ENCODE peak calls at places on chromosomes 5 and 9, in nine cellular contexts. U is psoas muscle; Y is DND-41; Z is mucosa of descending colon; F is upper lobe of right lung; A is mesendoderm; C is upper lobe of left lung; S is aorta; B is CD4-positive, CD25-positive, alpha-beta regulatory T cell. E is an unnamed sample.
A peak's percentile ranks its signal among the peaks of the same experiment; 100 is the strongest.

GRCh38 chr5:96852769-96853168 is 23.5 kb upstream of the ERAP2 start:
- DNase-seq in S (no peak), Z (no peak), A (no peak), U (no peak), C (no peak), B (no peak), F (no peak), Y (no peak), E (no peak)

GRCh38 chr9:96219615-96220257 is 82.2 kb downstream of the HSD17B3 start:
- DNase-seq in Z (peak; percentile 55), S (peak; percentile 65), Y (no peak), B (no peak), U (peak; percentile 77), F (peak; percentile 75), C (peak; percentile 50), A (peak; percentile 62), E (no peak)

GRCh38 chr5:89546658-89547057 is 663.7 kb upstream of the MEF2C start:
- DNase-seq in F (no peak), Y (no peak), B (no peak), U (no peak), Z (no peak), C (no peak), S (no peak), A (no peak), E (no peak)

GRCh38 chr9:99105152-99106043 is 485 bp downstream of the TGFBR1 start:
- DNase-seq in A (peak; percentile 58), Z (peak; percentile 92), C (peak; percentile 90), B (peak; percentile 48), Y (peak; percentile 49), F (peak; percentile 95), S (peak; percentile 91), U (peak; percentile 90), E (peak; percentile 66)

GRCh38 chr5:54524082-54524481 is 6.5 kb downstream of the SNX18 start:
- DNase-seq in Z (no peak), F (no peak), C (no peak), A (no peak), B (no peak), Y (no peak), S (no peak), U (no peak), E (no peak)

GRCh38 chr5:127041571-127041970 is 11.2 kb upstream of the MARCHF3 start:
- DNase-seq in S (no peak), F (no peak), Z (no peak), Y (no peak), A (no peak), B (no peak), U (no peak), C (no peak), E (no peak)

GRCh38 chr5:3010953-3011763 is 259.7 kb upstream of the IRX2 start:
- DNase-seq in U (no peak), Z (no peak), Y (peak; percentile 13), C (no peak), F (no peak), A (no peak), B (no peak), S (no peak), E (no peak)

GRCh38 chr9:134535171-134535570 is 106.4 kb upstream of the COL5A1 start:
- DNase-seq in A (no peak), S (no peak), B (no peak), Z (no peak), F (no peak), C (no peak), U (no peak), Y (no peak), E (no peak)

GRCh38 chr9:76369583-76369982 is 24.6 kb downstream of the RFK start:
- DNase-seq in C (peak; percentile 30), A (peak; percentile 31), U (no peak), S (no peak), F (no peak), Y (peak; percentile 7), B (no peak), Z (no peak), E (peak; percentile 94)

GRCh38 chr9:95822583-95823431 is 52.7 kb upstream of the ERCC6L2 start:
- DNase-seq in U (no peak), C (no peak), Y (no peak), F (no peak), B (no peak), S (no peak), Z (no peak), A (no peak), E (peak; percentile 24)

GRCh38 chr9:90966475-90967150 is 165.0 kb downstream of the SYK start:
- DNase-seq in U (no peak), Z (no peak), Y (no peak), A (no peak), C (no peak), S (no peak), B (no peak), F (no peak), E (no peak)

GRCh38 chr5:116137544-116138378 is 52.9 kb downstream of the COMMD10 start:
- DNase-seq in C (no peak), Y (no peak), A (peak; percentile 66), Z (no peak), U (no peak), F (no peak), B (no peak), S (no peak), E (peak; percentile 82)

GRCh38 chr9:124149992-124150391 is 107.8 kb upstream of the NEK6 start:
- DNase-seq in S (no peak), F (no peak), U (no peak), Y (no peak), A (peak; percentile 61), B (no peak), C (no peak), Z (no peak), E (peak; percentile 59)

GRCh38 chr9:134396258-134396742 is 70.0 kb downstream of the RXRA start:
- DNase-seq in C (peak; percentile 72), Z (peak; percentile 83), B (peak; percentile 42), S (no peak), A (no peak), F (no peak), U (no peak), Y (peak; percentile 87), E (no peak)

GRCh38 chr9:37410969-37411785 is 11.3 kb upstream of the GRHPR start:
- DNase-seq in B (no peak), U (no peak), A (peak; percentile 49), Y (no peak), Z (no peak), F (no peak), S (peak; percentile 45), C (no peak), E (no peak)

GRCh38 chr9:135046156-135047025 is 41.1 kb upstream of the OLFM1 start:
- DNase-seq in B (no peak), Y (no peak), A (no peak), S (no peak), F (no peak), U (no peak), Z (peak; percentile 35), C (peak; percentile 7), E (no peak)

GRCh38 chr9:125272697-125273096 is 11.1 kb downstream of the GAPVD1 start:
- DNase-seq in A (no peak), C (no peak), S (no peak), B (no peak), Y (no peak), F (no peak), U (no peak), Z (no peak), E (no peak)

GRCh38 chr5:1945606-1946005 is 62.9 kb upstream of the IRX4 start:
- DNase-seq in Z (no peak), A (no peak), C (no peak), B (no peak), Y (no peak), S (no peak), F (peak; percentile 45), U (peak; percentile 41), E (no peak)

DNA sequence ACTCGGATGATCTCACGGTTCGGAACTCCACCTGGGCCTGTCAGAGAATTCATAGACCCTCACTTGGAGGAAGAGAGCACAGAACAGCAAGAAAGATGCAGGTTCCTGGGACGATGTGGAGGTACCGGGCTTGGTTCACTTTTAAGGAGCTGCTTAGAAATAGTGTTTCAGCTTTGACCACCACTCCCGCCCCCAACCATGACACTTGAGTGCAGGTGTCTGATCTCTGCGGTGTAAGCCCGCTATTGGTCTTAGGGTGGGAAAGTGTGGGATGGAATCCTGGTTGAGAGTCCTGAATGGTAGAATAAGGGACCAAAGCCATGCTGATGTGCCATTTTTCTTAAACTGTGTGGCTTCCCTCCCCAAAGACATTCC is 97.2 kb upstream of the LMX1B start:
- DNase-seq in Y (no peak), A (no peak), B (no peak), C (no peak), Z (no peak), S (no peak), F (no peak), U (no peak), E (no peak)
- H3K4me3 ChIP-seq in Y (no peak overlapping the region), A (no peak overlapping the region), B (peak overlapping the region; percentile 84), C (no peak overlapping the region), Z (no peak overlapping the region), S (no peak overlapping the region), F (peak overlapping the region; percentile 46), U (no peak overlapping the region), E (peak overlapping the region; percentile 48)

GRCh38 chr9:21804791-21805190 is 2.4 kb downstream of the MTAP start:
- DNase-seq in C (no peak), B (no peak), F (no peak), U (no peak), S (no peak), Z (no peak), A (no peak), Y (no peak), E (no peak)
- H3K4me1 ChIP-seq in C (peaks cover 8% of the 10 kb centered on the region), B (peaks cover 39% of the 10 kb centered on the region), F (peaks cover 15% of the 10 kb centered on the region), U (peaks cover 10% of the 10 kb centered on the region), S (no peaks in the 10 kb centered on the region), Z (peaks cover 5% of the 10 kb centered on the region), A (peaks cover 5% of the 10 kb centered on the region), Y (peaks cover 43% of the 10 kb centered on the region), E (no peaks in the 10 kb centered on the region)

DNA sequence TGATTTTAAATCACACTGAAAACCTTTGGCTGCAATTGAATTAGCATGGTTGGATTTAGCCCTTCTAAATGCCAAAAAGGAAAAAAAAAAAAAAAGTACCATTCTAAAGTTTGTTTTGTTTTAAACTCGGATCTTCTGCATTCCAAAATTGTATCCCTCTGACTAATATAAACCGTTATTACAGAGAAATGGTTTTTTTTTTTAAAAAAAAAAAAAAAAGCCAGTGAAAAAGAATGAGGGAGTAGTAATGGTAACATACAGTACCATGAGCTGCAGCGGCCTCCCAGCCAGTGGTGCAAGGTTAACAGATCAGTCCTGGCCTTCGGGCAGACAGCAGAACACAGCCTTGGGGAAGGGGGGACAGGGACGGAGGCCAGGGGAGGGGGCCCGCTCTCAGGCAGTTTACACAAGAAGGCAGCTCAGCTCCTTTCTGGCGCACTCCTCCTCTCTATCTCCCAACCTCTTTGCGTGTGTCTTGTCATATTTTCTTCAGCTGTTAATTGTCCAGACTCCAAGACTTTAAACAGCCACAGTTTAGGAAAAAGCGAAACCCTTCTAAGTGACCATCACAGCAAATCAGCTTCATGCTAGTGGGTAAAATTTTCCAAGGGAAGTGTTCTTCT is 165.9 kb downstream of the BNC2 start:
- DNase-seq in F (no peak), B (no peak), U (peak; percentile 64), A (peak; percentile 91), S (peak; percentile 72), C (peak; percentile 22), Z (peak; percentile 55), Y (no peak), E (peak; percentile 72)
- H3K4me3 ChIP-seq in F (peak overlapping the region; percentile 34), B (no peak overlapping the region), U (peak overlapping the region; percentile 61), A (no peak overlapping the region), S (peak overlapping the region; percentile 78), C (no peak overlapping the region), Z (no peak overlapping the region), Y (no peak overlapping the region), E (peak overlapping the region; percentile 55)

GRCh38 chr9:73143606-73144328 is 7.9 kb upstream of the ANXA1 start:
- DNase-seq in F (no peak), C (no peak), Y (no peak), S (no peak), Z (no peak), U (no peak), B (no peak), A (peak; percentile 88), E (peak; percentile 66)
- H3K4me1 ChIP-seq in F (peaks cover 27% of the 10 kb centered on the region), C (peaks cover 36% of the 10 kb centered on the region), Y (peaks cover 46% of the 10 kb centered on the region), S (no peaks in the 10 kb centered on the region), Z (peaks cover 4% of the 10 kb centered on the region), U (peaks cover under 1% of the 10 kb centered on the region), B (no peaks in the 10 kb centered on the region), A (no peaks in the 10 kb centered on the region), E (peaks cover 31% of the 10 kb centered on the region)